ENCODE peak calls at places on chromosome 3, in six cellular contexts. A, I, P, L, W and Y are unnamed samples.

GRCh38 chr3:171088984-171089754 is 62.6 kb upstream of the SLC2A2 start:
- DNase-seq in L (no peak), A (no peak), P (peak), I (no peak), W (no peak), Y (peak)

GRCh38 chr3:183094711-183095110 is 4.6 kb downstream of the MCCC1 start:
- DNase-seq in W (no peak), I (no peak), P (no peak), A (no peak), L (no peak), Y (peak)

GRCh38 chr3:30475038-30475808 is 131.2 kb upstream of the TGFBR2 start:
- DNase-seq in W (peak), I (no peak), P (no peak), L (no peak), A (no peak), Y (peak)

GRCh38 chr3:189602471-189602870 is 28.7 kb upstream of the TP63 start:
- DNase-seq in A (no peak), W (no peak), L (no peak), I (no peak), P (no peak), Y (no peak)

GRCh38 chr3:35486295-35486694 is 153.0 kb upstream of the ARPP21 start:
- DNase-seq in L (no peak), A (no peak), P (no peak), I (no peak), W (no peak), Y (no peak)

GRCh38 chr3:16064660-16065414 is 109.6 kb upstream of the GALNT15 start:
- DNase-seq in L (no peak), I (peak), W (no peak), A (peak), P (peak), Y (peak)

GRCh38 chr3:183491109-183491922 is 62.9 kb upstream of the MCF2L2 start:
- DNase-seq in W (no peak), L (no peak), A (no peak), I (no peak), P (no peak), Y (no peak)

GRCh38 chr3:11832964-11833621 is 13.6 kb downstream of the TAMM41 start:
- DNase-seq in I (peak), P (no peak), L (no peak), A (no peak), W (no peak), Y (no peak)

GRCh38 chr3:121661376-121661775 is 673 bp upstream of the HCLS1 start:
- DNase-seq in L (no peak), A (no peak), I (no peak), W (no peak), P (no peak), Y (peak)

GRCh38 chr3:128788268-128788869 is 62.4 kb downstream of the RAB7A start:
- DNase-seq in A (no peak), W (peak), P (no peak), I (no peak), L (no peak), Y (no peak)

GRCh38 chr3:184332370-184333090 is 4.9 kb upstream of the FAM131A start:
- DNase-seq in A (no peak), W (no peak), L (no peak), I (no peak), P (no peak), Y (peak)

GRCh38 chr3:38297947-38298711 is 16.0 kb downstream of the SLC22A14 start:
- DNase-seq in W (no peak), L (no peak), P (no peak), A (no peak), I (no peak), Y (peak)

GRCh38 chr3:65342084-65342683 is 654.4 kb upstream of the ADAMTS9 start:
- DNase-seq in I (peak), L (peak), A (peak), P (peak), W (peak), Y (peak)

GRCh38 chr3:172646439-172647015 is 64.3 kb downstream of the NCEH1 start:
- DNase-seq in L (no peak), W (no peak), P (no peak), I (no peak), A (no peak), Y (peak)

GRCh38 chr3:99534951-99535704 is 103.3 kb upstream of the COL8A1 start:
- DNase-seq in P (peak), A (no peak), L (no peak), I (no peak), W (no peak), Y (peak)

GRCh38 chr3:78848392-78849288 is 919.2 kb downstream of the ROBO1 start:
- DNase-seq in I (no peak), A (no peak), L (no peak), W (no peak), P (no peak), Y (no peak)

GRCh38 chr3:14331273-14331672 is 71.1 kb upstream of the SLC6A6 start:
- DNase-seq in I (no peak), P (no peak), W (no peak), L (no peak), A (no peak), Y (no peak)

GRCh38 chr3:153043729-153044314 is 118.2 kb upstream of the RAP2B start:
- DNase-seq in W (no peak), L (no peak), A (no peak), P (no peak), I (no peak), Y (peak)